ENCODE peak calls at places on chromosomes 11 and 22, in four cellular contexts. Q is iPS DF 6.9; D is central memory CD4-positive, alpha-beta T cell; J is left colon. G is an unnamed sample.

GRCh38 chr11:34345991-34346480 is 11.8 kb downstream of the ABTB2 start:
- DNase-seq in Q (no peak), D (no peak), J (no peak), G (no peak)

GRCh38 chr11:107562647-107563208 is 2.8 kb downstream of the ALKBH8 start:
- DNase-seq in Q (no peak), D (no peak), J (no peak), G (no peak)

GRCh38 chr11:104572279-104572678 is 326.0 kb downstream of the CASP12 start:
- DNase-seq in Q (no peak), D (no peak), J (no peak), G (no peak)

GRCh38 chr22:44335903-44336803 is 23.4 kb upstream of the SHISAL1 start:
- DNase-seq in Q (no peak), D (no peak), J (no peak), G (no peak)

GRCh38 chr11:78131956-78132355 is 7.5 kb downstream of the ALG8 start:
- DNase-seq in Q (no peak), D (no peak), J (no peak), G (no peak)

GRCh38 chr11:96329855-96330510 is 13.0 kb downstream of the MAML2 start:
- DNase-seq in Q (no peak), D (no peak), J (no peak), G (no peak)

GRCh38 chr22:32574397-32574796 is 99.8 kb downstream of the FBXO7 start:
- DNase-seq in Q (no peak), D (no peak), J (no peak), G (no peak)

GRCh38 chr11:61961570-61962212 is 5.7 kb downstream of the FTH1 start:
- DNase-seq in Q (no peak), D (no peak), J (no peak), G (no peak)

GRCh38 chr11:113148652-113149051 is 165.7 kb upstream of the TTC12 start:
- DNase-seq in Q (no peak), D (no peak), J (no peak), G (no peak)

GRCh38 chr11:45332486-45332934 is 46.4 kb upstream of the SYT13 start:
- DNase-seq in Q (no peak), D (peak; percentile 22), J (no peak), G (no peak)

GRCh38 chr11:23988381-23989006 is 508.4 kb upstream of the LUZP2 start:
- DNase-seq in Q (no peak), D (no peak), J (no peak), G (no peak)

GRCh38 chr11:65444314-65445051 is 21.9 kb downstream of the NEAT1 start:
- DNase-seq in Q (no peak), D (no peak), J (no peak), G (no peak)

GRCh38 chr11:75721852-75722668 is 4.4 kb downstream of the MOGAT2 start:
- DNase-seq in Q (no peak), D (no peak), J (peak; percentile 61), G (no peak)

GRCh38 chr11:113729456-113729855 is 23.3 kb upstream of the TMPRSS5 start:
- DNase-seq in Q (no peak), D (no peak), J (no peak), G (no peak)

GRCh38 chr22:34881453-34881852 is 184.5 kb upstream of the ISX start:
- DNase-seq in Q (no peak), D (no peak), J (no peak), G (no peak)

GRCh38 chr22:37726240-37726887 is 29.5 kb downstream of the TRIOBP start:
- DNase-seq in Q (no peak), D (no peak), J (no peak), G (no peak)

GRCh38 chr11:129023968-129024676 is 81.5 kb upstream of the TP53AIP1 start:
- DNase-seq in Q (peak; percentile 13), D (no peak), J (peak; percentile 91), G (no peak)

GRCh38 chr11:18907391-18907790 is 31.8 kb downstream of the MRGPRX1 start:
- DNase-seq in Q (no peak), D (no peak), J (no peak), G (no peak)

GRCh38 chr11:112785717-112786116 is 175.5 kb upstream of the NCAM1 start:
- DNase-seq in Q (no peak), D (no peak), J (no peak), G (no peak)

GRCh38 chr22:31210830-31211503 is 1.1 kb upstream of the LIMK2 start:
- DNase-seq in Q (no peak), D (peak; percentile 24), J (peak; percentile 66), G (no peak)

GRCh38 chr11:119795231-119795630 is 66.2 kb upstream of the NECTIN1 start:
- DNase-seq in Q (no peak), D (no peak), J (no peak), G (no peak)

GRCh38 chr11:9875862-9876261 is 212.0 kb downstream of the SWAP70 start:
- DNase-seq in Q (no peak), D (no peak), J (no peak), G (no peak)

GRCh38 chr22:35425971-35426800 is 26.2 kb downstream of the MCM5 start:
- DNase-seq in Q (no peak), D (no peak), J (no peak), G (no peak)

GRCh38 chr11:119107538-119108150 is 500 bp downstream of the C2CD2L start:
- DNase-seq in Q (no peak), D (no peak), J (no peak), G (no peak)

GRCh38 chr11:67412495-67413179 is 2.8 kb upstream of the CARNS1 start:
- DNase-seq in Q (no peak), D (no peak), J (no peak), G (no peak)

GRCh38 chr11:119571311-119571710 is 148.3 kb upstream of the THY1 start:
- DNase-seq in Q (no peak), D (no peak), J (no peak), G (no peak)

GRCh38 chr11:66619080-66619554 is 2.7 kb downstream of the RBM14 start:
- DNase-seq in Q (no peak), D (peak; percentile 88), J (no peak), G (no peak)

GRCh38 chr11:88827018-88827676 is 238.6 kb downstream of the GRM5 start:
- DNase-seq in Q (no peak), D (no peak), J (no peak), G (no peak)

GRCh38 chr11:2924381-2924780 is 4.8 kb downstream of the PHLDA2 start:
- DNase-seq in Q (no peak), D (no peak), J (peak; percentile 85), G (no peak)

GRCh38 chr11:46296520-46297448 is 19.3 kb downstream of the CREB3L1 start:
- DNase-seq in Q (peak; percentile 90), D (no peak), J (no peak), G (no peak)

GRCh38 chr11:102292951-102293350 is 24.3 kb upstream of the BIRC3 start:
- DNase-seq in Q (no peak), D (no peak), J (no peak), G (no peak)

GRCh38 chr11:112364962-112365481 is 104.4 kb upstream of the PLET1 start:
- DNase-seq in Q (no peak), D (no peak), J (peak; percentile 46), G (no peak)

GRCh38 chr11:120714448-120714847 is 202.9 kb downstream of the GRIK4 start:
- DNase-seq in Q (no peak), D (no peak), J (no peak), G (no peak)

GRCh38 chr11:71249301-71249700 is 3.1 kb downstream of the SHANK2 start:
- DNase-seq in Q (no peak), D (no peak), J (no peak), G (no peak)

GRCh38 chr11:4467811-4468606 is 14.4 kb upstream of the OR52K1 start:
- DNase-seq in Q (no peak), D (no peak), J (no peak), G (no peak)

GRCh38 chr22:24400726-24401596 is 26.4 kb upstream of the ADORA2A start:
- DNase-seq in Q (no peak), D (no peak), J (no peak), G (no peak)

GRCh38 chr11:75954039-75954438 is 139.0 kb downstream of the UVRAG start:
- DNase-seq in Q (no peak), D (no peak), J (no peak), G (no peak)

GRCh38 chr11:65559951-65560537 is 1.9 kb upstream of the LTBP3 start:
- DNase-seq in Q (no peak), D (no peak), J (peak; percentile 70), G (no peak)

GRCh38 chr11:19769820-19770219 is 57.2 kb downstream of the NAV2 start:
- DNase-seq in Q (no peak), D (no peak), J (no peak), G (no peak)

G was measured in KG1.